ENCODE peak calls at places on chromosomes 11 and 22, in ten cellular contexts. One of them, this sample, is unnamed.

GRCh38 chr22:17772963-17773605 is 1.2 kb downstream of the BID start:
- DNase-seq in psoas muscle: no peak
- DNase-seq in neural progenitor cell: no peak
- DNase-seq in cardiac fibroblast: peak
- DNase-seq in GM12865: peak
- DNase-seq in fibroblast of pulmonary artery: no peak
- DNase-seq in fibroblast of lung: peak
- DNase-seq in stomach: no peak
- DNase-seq in AG09309: peak
- DNase-seq in right atrium auricular region: no peak
- DNase-seq in this sample: peak

GRCh38 chr11:10298342-10298741 is 4.3 kb upstream of the SBF2 start:
- DNase-seq in GM12865: peak
- DNase-seq in stomach: no peak
- DNase-seq in AG09309: no peak
- DNase-seq in cardiac fibroblast: peak
- DNase-seq in fibroblast of lung: peak
- DNase-seq in fibroblast of pulmonary artery: peak
- DNase-seq in psoas muscle: no peak
- DNase-seq in neural progenitor cell: no peak
- DNase-seq in right atrium auricular region: no peak
- DNase-seq in this sample: peak

GRCh38 chr22:43985532-43985931 is 30.3 kb downstream of the SAMM50 start:
- DNase-seq in GM12865: no peak
- DNase-seq in psoas muscle: peak
- DNase-seq in AG09309: no peak
- DNase-seq in fibroblast of pulmonary artery: peak
- DNase-seq in neural progenitor cell: no peak
- DNase-seq in fibroblast of lung: no peak
- DNase-seq in right atrium auricular region: no peak
- DNase-seq in stomach: no peak
- DNase-seq in cardiac fibroblast: peak
- DNase-seq in this sample: no peak

GRCh38 chr11:103892603-103893002 is 143.8 kb upstream of the DDI1 start:
- DNase-seq in fibroblast of lung: peak
- DNase-seq in cardiac fibroblast: peak
- DNase-seq in psoas muscle: no peak
- DNase-seq in neural progenitor cell: no peak
- DNase-seq in fibroblast of pulmonary artery: peak
- DNase-seq in right atrium auricular region: no peak
- DNase-seq in AG09309: no peak
- DNase-seq in GM12865: no peak
- DNase-seq in stomach: no peak
- DNase-seq in this sample: peak

GRCh38 chr11:116948375-116948774 is 111.0 kb upstream of the APOA1 start:
- DNase-seq in fibroblast of lung: peak
- DNase-seq in right atrium auricular region: no peak
- DNase-seq in GM12865: peak
- DNase-seq in neural progenitor cell: no peak
- DNase-seq in AG09309: no peak
- DNase-seq in stomach: no peak
- DNase-seq in psoas muscle: no peak
- DNase-seq in fibroblast of pulmonary artery: peak
- DNase-seq in cardiac fibroblast: peak
- DNase-seq in this sample: peak

GRCh38 chr11:2538951-2539735 is 94.3 kb downstream of the KCNQ1 start:
- DNase-seq in neural progenitor cell: no peak
- DNase-seq in stomach: no peak
- DNase-seq in GM12865: no peak
- DNase-seq in AG09309: no peak
- DNase-seq in cardiac fibroblast: no peak
- DNase-seq in fibroblast of pulmonary artery: no peak
- DNase-seq in psoas muscle: peak
- DNase-seq in fibroblast of lung: no peak
- DNase-seq in right atrium auricular region: no peak
- DNase-seq in this sample: no peak

GRCh38 chr11:48307760-48308386 is 1.9 kb downstream of the OR4S1 start:
- DNase-seq in right atrium auricular region: peak
- DNase-seq in stomach: peak
- DNase-seq in fibroblast of lung: peak
- DNase-seq in GM12865: peak
- DNase-seq in fibroblast of pulmonary artery: peak
- DNase-seq in AG09309: peak
- DNase-seq in cardiac fibroblast: peak
- DNase-seq in psoas muscle: no peak
- DNase-seq in neural progenitor cell: peak
- DNase-seq in this sample: peak

GRCh38 chr11:2362414-2362813 is 14.7 kb upstream of the CD81 start:
- DNase-seq in cardiac fibroblast: no peak
- DNase-seq in GM12865: no peak
- DNase-seq in neural progenitor cell: no peak
- DNase-seq in right atrium auricular region: no peak
- DNase-seq in fibroblast of pulmonary artery: no peak
- DNase-seq in stomach: no peak
- DNase-seq in fibroblast of lung: no peak
- DNase-seq in AG09309: no peak
- DNase-seq in psoas muscle: no peak
- DNase-seq in this sample: no peak

GRCh38 chr11:130874396-130874795 is 41.9 kb downstream of the SNX19 start:
- DNase-seq in AG09309: no peak
- DNase-seq in right atrium auricular region: no peak
- DNase-seq in fibroblast of lung: peak
- DNase-seq in stomach: no peak
- DNase-seq in neural progenitor cell: no peak
- DNase-seq in cardiac fibroblast: peak
- DNase-seq in GM12865: no peak
- DNase-seq in fibroblast of pulmonary artery: peak
- DNase-seq in psoas muscle: no peak
- DNase-seq in this sample: no peak

GRCh38 chr22:33524511-33525270 is 395.6 kb downstream of the LARGE1 start:
- DNase-seq in right atrium auricular region: no peak
- DNase-seq in fibroblast of lung: no peak
- DNase-seq in GM12865: no peak
- DNase-seq in stomach: no peak
- DNase-seq in psoas muscle: no peak
- DNase-seq in fibroblast of pulmonary artery: no peak
- DNase-seq in cardiac fibroblast: no peak
- DNase-seq in neural progenitor cell: no peak
- DNase-seq in AG09309: no peak
- DNase-seq in this sample: no peak

GRCh38 chr11:16942342-16942741 is 71.9 kb downstream of the PLEKHA7 start:
- DNase-seq in stomach: no peak
- DNase-seq in GM12865: no peak
- DNase-seq in AG09309: no peak
- DNase-seq in psoas muscle: no peak
- DNase-seq in fibroblast of lung: no peak
- DNase-seq in neural progenitor cell: no peak
- DNase-seq in cardiac fibroblast: no peak
- DNase-seq in right atrium auricular region: peak
- DNase-seq in fibroblast of pulmonary artery: no peak
- DNase-seq in this sample: no peak

GRCh38 chr11:17762309-17762974 is 27.9 kb downstream of the KCNC1 start:
- DNase-seq in GM12865: peak
- DNase-seq in psoas muscle: no peak
- DNase-seq in fibroblast of pulmonary artery: no peak
- DNase-seq in stomach: no peak
- DNase-seq in fibroblast of lung: no peak
- DNase-seq in AG09309: no peak
- DNase-seq in right atrium auricular region: no peak
- DNase-seq in cardiac fibroblast: no peak
- DNase-seq in neural progenitor cell: no peak
- DNase-seq in this sample: peak

DNA sequence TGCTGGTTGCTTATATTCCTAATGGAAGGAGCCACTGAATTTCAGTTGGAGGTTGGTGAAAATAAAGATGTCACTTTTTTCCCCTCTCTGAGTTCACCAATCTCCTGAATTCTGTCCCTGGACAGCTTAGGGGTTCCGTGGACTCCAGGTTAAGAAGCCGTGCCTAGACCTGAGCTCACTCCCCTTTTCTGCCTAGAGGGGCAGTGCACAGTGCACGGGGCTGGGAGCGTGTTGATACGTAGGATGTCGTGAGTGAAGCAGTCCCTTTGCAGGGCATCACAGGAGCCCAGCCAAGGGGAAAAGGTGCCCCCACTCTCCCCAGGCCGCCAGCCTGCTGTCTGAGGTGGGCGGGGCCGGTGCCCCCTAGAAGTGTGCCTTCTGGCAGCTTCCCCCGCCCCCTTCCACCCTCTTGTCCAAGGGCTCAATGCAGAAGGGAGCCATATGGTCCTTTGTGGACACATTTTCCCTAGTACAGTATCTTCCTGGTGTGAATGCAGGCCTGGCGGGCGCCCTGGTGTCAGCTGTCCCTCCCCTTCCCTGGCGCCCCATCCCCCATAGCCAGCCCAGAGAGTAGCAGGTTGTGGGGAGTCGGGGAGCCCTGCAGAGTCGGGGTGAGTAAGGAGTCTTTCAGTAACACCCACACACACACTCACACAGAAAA is 67.7 kb upstream of the NNMT start:
- DNase-seq in right atrium auricular region: no peak
- DNase-seq in stomach: no peak
- DNase-seq in cardiac fibroblast: no peak
- DNase-seq in psoas muscle: no peak
- DNase-seq in fibroblast of pulmonary artery: no peak
- DNase-seq in neural progenitor cell: no peak
- DNase-seq in GM12865: no peak
- DNase-seq in AG09309: no peak
- DNase-seq in fibroblast of lung: no peak
- DNase-seq in this sample: no peak
- H3K4me3 ChIP-seq in right atrium auricular region: no peak
- H3K4me3 ChIP-seq in stomach: no peak
- H3K4me3 ChIP-seq in cardiac fibroblast: no peak
- H3K4me3 ChIP-seq in psoas muscle: no peak
- H3K4me3 ChIP-seq in fibroblast of pulmonary artery: no peak
- H3K4me3 ChIP-seq in neural progenitor cell: no peak
- H3K4me3 ChIP-seq in GM12865: no peak
- H3K4me3 ChIP-seq in AG09309: no peak
- H3K4me3 ChIP-seq in fibroblast of lung: no peak
- H3K4me3 ChIP-seq in this sample: no peak

GRCh38 chr11:68038226-68038717 is 553 bp upstream of the TCIRG1 start:
- DNase-seq in neural progenitor cell: no peak
- DNase-seq in GM12865: no peak
- DNase-seq in cardiac fibroblast: no peak
- DNase-seq in fibroblast of pulmonary artery: no peak
- DNase-seq in psoas muscle: peak
- DNase-seq in AG09309: no peak
- DNase-seq in stomach: no peak
- DNase-seq in fibroblast of lung: no peak
- DNase-seq in right atrium auricular region: no peak
- DNase-seq in this sample: no peak

GRCh38 chr11:68040121-68040956 is 1.5 kb downstream of the TCIRG1 start:
- DNase-seq in cardiac fibroblast: peak
- DNase-seq in right atrium auricular region: peak
- DNase-seq in AG09309: no peak
- DNase-seq in GM12865: peak
- DNase-seq in fibroblast of lung: peak
- DNase-seq in psoas muscle: peak
- DNase-seq in neural progenitor cell: peak
- DNase-seq in fibroblast of pulmonary artery: peak
- DNase-seq in stomach: peak
- DNase-seq in this sample: peak

GRCh38 chr11:68040957-68041591 is 2.2 kb downstream of the TCIRG1 start:
- DNase-seq in stomach: no peak
- DNase-seq in neural progenitor cell: no peak
- DNase-seq in fibroblast of pulmonary artery: no peak
- DNase-seq in AG09309: no peak
- DNase-seq in GM12865: no peak
- DNase-seq in psoas muscle: peak
- DNase-seq in cardiac fibroblast: no peak
- DNase-seq in fibroblast of lung: no peak
- DNase-seq in right atrium auricular region: no peak
- DNase-seq in this sample: no peak

GRCh38 chr11:68038718-68039525 is at the start of gene TCIRG1:
- DNase-seq in fibroblast of pulmonary artery: peak
- DNase-seq in psoas muscle: peak
- DNase-seq in cardiac fibroblast: peak
- DNase-seq in AG09309: no peak
- DNase-seq in right atrium auricular region: peak
- DNase-seq in GM12865: peak
- DNase-seq in fibroblast of lung: peak
- DNase-seq in neural progenitor cell: peak
- DNase-seq in stomach: peak
- DNase-seq in this sample: peak

GRCh38 chr11:68039526-68040086 is 781 bp downstream of the TCIRG1 start:
- DNase-seq in right atrium auricular region: no peak
- DNase-seq in stomach: no peak
- DNase-seq in cardiac fibroblast: no peak
- DNase-seq in AG09309: no peak
- DNase-seq in psoas muscle: peak
- DNase-seq in fibroblast of lung: no peak
- DNase-seq in fibroblast of pulmonary artery: no peak
- DNase-seq in GM12865: no peak
- DNase-seq in neural progenitor cell: no peak
- DNase-seq in this sample: no peak
- H3K4me3 ChIP-seq in right atrium auricular region: peak
- H3K4me3 ChIP-seq in stomach: peak
- H3K4me3 ChIP-seq in cardiac fibroblast: peak
- H3K4me3 ChIP-seq in AG09309: peak
- H3K4me3 ChIP-seq in psoas muscle: peak
- H3K4me3 ChIP-seq in fibroblast of lung: peak
- H3K4me3 ChIP-seq in fibroblast of pulmonary artery: peak
- H3K4me3 ChIP-seq in GM12865: peak
- H3K4me3 ChIP-seq in neural progenitor cell: no peak
- H3K4me3 ChIP-seq in this sample: peak

DNA sequence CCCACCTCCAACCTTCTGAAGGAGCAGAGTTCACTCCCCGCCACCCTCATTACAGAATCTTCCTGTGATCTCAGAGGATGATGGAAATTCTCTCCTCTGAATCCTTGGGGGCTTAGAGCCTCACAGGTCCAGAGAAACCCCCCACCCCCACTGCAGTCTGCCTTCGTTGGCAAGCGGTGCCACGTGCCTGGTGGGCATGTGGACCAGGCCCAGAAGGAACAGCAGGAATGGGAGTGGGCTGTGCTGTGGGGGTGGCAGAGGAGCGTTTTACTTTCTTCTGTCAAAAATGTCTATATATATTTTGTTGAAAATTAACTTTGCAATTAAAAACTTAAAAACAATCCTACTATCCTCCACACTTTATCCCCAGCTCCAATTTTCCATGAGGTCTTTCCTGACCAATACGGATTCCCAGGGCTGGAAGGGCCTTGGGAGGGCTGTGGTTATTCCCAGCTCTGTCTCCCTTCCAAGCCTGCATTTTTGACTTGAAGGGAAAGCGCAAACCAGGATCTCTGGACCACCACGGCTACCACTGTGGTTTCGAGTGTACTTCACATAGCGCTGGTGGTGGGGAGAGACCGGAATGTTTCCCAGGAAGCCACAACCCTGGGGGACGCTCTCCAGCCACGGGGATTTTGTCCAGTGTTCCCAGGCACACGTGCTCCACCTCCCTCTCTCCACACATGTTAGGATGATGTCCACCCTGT is 986 bp upstream of the NPTXR start:
- DNase-seq in right atrium auricular region: no peak
- DNase-seq in GM12865: no peak
- DNase-seq in fibroblast of lung: peak
- DNase-seq in AG09309: no peak
- DNase-seq in fibroblast of pulmonary artery: no peak
- DNase-seq in neural progenitor cell: no peak
- DNase-seq in stomach: no peak
- DNase-seq in psoas muscle: no peak
- DNase-seq in cardiac fibroblast: no peak
- DNase-seq in this sample: no peak
- H3K4me3 ChIP-seq in right atrium auricular region: no peak
- H3K4me3 ChIP-seq in GM12865: no peak
- H3K4me3 ChIP-seq in fibroblast of lung: no peak
- H3K4me3 ChIP-seq in AG09309: no peak
- H3K4me3 ChIP-seq in fibroblast of pulmonary artery: no peak
- H3K4me3 ChIP-seq in neural progenitor cell: no peak
- H3K4me3 ChIP-seq in stomach: no peak
- H3K4me3 ChIP-seq in psoas muscle: no peak
- H3K4me3 ChIP-seq in cardiac fibroblast: no peak
- H3K4me3 ChIP-seq in this sample: no peak

GRCh38 chr11:63907808-63908530 is 9.0 kb downstream of the RCOR2 start:
- DNase-seq in fibroblast of lung: no peak
- DNase-seq in stomach: no peak
- DNase-seq in neural progenitor cell: peak
- DNase-seq in GM12865: no peak
- DNase-seq in psoas muscle: no peak
- DNase-seq in cardiac fibroblast: no peak
- DNase-seq in fibroblast of pulmonary artery: no peak
- DNase-seq in AG09309: no peak
- DNase-seq in right atrium auricular region: no peak
- DNase-seq in this sample: no peak
- H3K4me3 ChIP-seq in fibroblast of lung: no peak
- H3K4me3 ChIP-seq in stomach: no peak
- H3K4me3 ChIP-seq in neural progenitor cell: no peak
- H3K4me3 ChIP-seq in GM12865: no peak
- H3K4me3 ChIP-seq in psoas muscle: no peak
- H3K4me3 ChIP-seq in cardiac fibroblast: no peak
- H3K4me3 ChIP-seq in fibroblast of pulmonary artery: no peak
- H3K4me3 ChIP-seq in AG09309: no peak
- H3K4me3 ChIP-seq in right atrium auricular region: no peak
- H3K4me3 ChIP-seq in this sample: no peak